ENCODE peak calls at places on chromosomes 16 and 17, in five cellular contexts. B is tibial nerve; E is right atrium auricular region; Q is CD4-positive, CD25-positive, alpha-beta regulatory T cell; U is astrocyte of the cerebellum. L is an unnamed sample.
A peak's percentile ranks its signal among the peaks of the same experiment; 100 is the strongest.

GRCh38 chr16:51418258-51418657 is 267.2 kb upstream of the SALL1 start:
- DNase-seq in Q (no peak), B (no peak), U (no peak), E (no peak), L (no peak)

GRCh38 chr17:3924421-3925350 is 8.4 kb upstream of the P2RX1 start:
- DNase-seq in B (no peak), Q (no peak), U (no peak), E (no peak), L (no peak)

GRCh38 chr17:82737981-82738877 is 2.8 kb downstream of the FN3K start:
- DNase-seq in Q (no peak), E (peak; percentile 82), U (no peak), B (no peak), L (no peak)

GRCh38 chr16:85586360-85587145 is 26.6 kb upstream of the GSE1 start:
- DNase-seq in Q (no peak), U (no peak), E (no peak), B (no peak), L (no peak)

GRCh38 chr16:67679935-67680897 is 13.6 kb downstream of the C16orf86 start:
- DNase-seq in U (no peak), Q (no peak), E (no peak), B (no peak), L (no peak)

GRCh38 chr16:65318138-65318537 is 196.3 kb upstream of the CDH11 start:
- DNase-seq in B (no peak), Q (no peak), E (no peak), U (peak; percentile 9), L (no peak)

GRCh38 chr16:27436921-27437650 is 35.1 kb downstream of the IL21R start:
- DNase-seq in E (no peak), B (no peak), Q (no peak), U (no peak), L (no peak)

GRCh38 chr17:73286863-73287296 is 24.9 kb downstream of the CDC42EP4 start:
- DNase-seq in E (no peak), Q (no peak), B (no peak), U (peak; percentile 86), L (no peak)

GRCh38 chr16:610513-611381 is 20.0 kb upstream of the WFIKKN1 start:
- DNase-seq in U (no peak), E (no peak), B (peak; percentile 36), Q (peak; percentile 50), L (peak; percentile 31)

GRCh38 chr16:9827062-9827752 is 355.0 kb downstream of the GRIN2A start:
- DNase-seq in U (no peak), Q (no peak), B (no peak), E (no peak), L (no peak)

GRCh38 chr17:9195346-9195870 is 174.1 kb downstream of the NTN1 start:
- DNase-seq in E (no peak), Q (no peak), U (no peak), B (no peak), L (no peak)

GRCh38 chr17:57561072-57561861 is 183.8 kb downstream of the CCDC182 start:
- DNase-seq in B (no peak), U (no peak), E (no peak), Q (no peak), L (no peak)

GRCh38 chr16:50209548-50210265 is 56.6 kb downstream of the TENT4B start:
- DNase-seq in E (no peak), Q (no peak), B (no peak), U (no peak), L (no peak)

GRCh38 chr17:42000399-42001076 is 16.7 kb downstream of the DNAJC7 start:
- DNase-seq in E (no peak), Q (no peak), B (no peak), U (no peak), L (no peak)

GRCh38 chr16:86566601-86566965 is at the start of gene FOXC2:
- DNase-seq in E (peak; percentile 92), U (peak; percentile 95), Q (peak; percentile 60), B (peak; percentile 89), L (no peak)

GRCh38 chr16:67537636-67538591 is 9.3 kb downstream of the RIPOR1 start:
- DNase-seq in U (no peak), E (no peak), Q (peak; percentile 75), B (no peak), L (no peak)

GRCh38 chr16:86353934-86354333 is 156.4 kb upstream of the FOXF1 start:
- DNase-seq in E (no peak), B (no peak), U (no peak), Q (no peak), L (no peak)

DNA sequence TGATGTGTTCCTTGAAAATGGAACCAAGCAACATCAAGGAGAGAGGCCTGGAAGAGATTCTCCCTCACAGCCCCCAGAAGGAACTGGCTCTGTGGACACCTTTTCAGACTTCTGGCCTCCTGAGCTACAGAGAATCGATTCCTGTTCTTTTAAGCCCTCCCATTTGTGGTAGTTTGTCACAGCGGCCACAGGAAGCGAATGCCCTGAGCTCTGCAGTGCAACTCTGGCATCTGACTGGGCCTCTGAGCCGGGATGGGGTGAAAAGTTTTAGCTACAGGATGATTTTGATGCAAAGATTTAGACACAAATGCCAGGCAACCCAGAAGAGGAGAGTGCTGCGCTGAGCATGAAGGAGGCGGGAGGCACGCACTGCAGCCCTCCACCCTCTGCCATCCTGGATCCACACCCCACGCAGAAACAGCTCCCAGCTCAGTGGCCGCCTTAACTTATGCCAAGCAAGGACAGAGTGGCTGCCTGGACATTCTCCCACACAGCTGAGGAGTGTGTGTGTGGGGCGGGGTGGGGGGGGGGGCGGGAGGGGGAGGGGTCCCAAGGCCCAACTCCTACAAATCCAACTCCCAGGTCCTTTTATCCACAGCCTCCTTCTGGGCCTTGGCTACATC is 2.2 kb downstream of the TIMP2 start:
- DNase-seq in Q (no peak), E (no peak), U (no peak), B (no peak), L (no peak)
- H3K4me3 ChIP-seq in Q (no peak overlapping the region), E (peak overlapping the region; percentile 81), U (peak overlapping the region; percentile 89), B (peak overlapping the region; percentile 67), L (peak overlapping the region; percentile 63)

DNA sequence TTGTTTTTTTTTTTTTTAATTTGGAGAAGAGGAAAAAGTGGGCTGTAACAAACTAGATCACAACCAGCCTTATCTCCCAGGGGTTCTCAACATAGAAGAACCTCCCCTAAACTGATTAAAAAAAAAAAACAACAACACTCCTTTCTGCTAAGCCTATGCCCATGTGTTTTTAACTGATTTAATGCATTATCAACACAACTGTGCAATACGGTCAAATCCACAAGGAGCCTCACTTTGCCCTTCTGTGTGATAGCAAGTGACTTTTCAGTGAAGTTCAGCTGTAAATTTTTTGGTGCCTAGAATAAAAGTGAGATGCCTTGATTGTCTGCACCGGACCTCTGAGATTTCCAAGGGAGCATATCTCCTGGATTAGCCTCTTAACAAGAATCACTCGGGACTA is 611 bp downstream of the MYH11 start:
- DNase-seq in Q (no peak), U (no peak), B (no peak), E (no peak), L (no peak)
- H3K4me3 ChIP-seq in Q (no peak overlapping the region), U (no peak overlapping the region), B (no peak overlapping the region), E (peak overlapping the region; percentile 47), L (no peak overlapping the region)

DNA sequence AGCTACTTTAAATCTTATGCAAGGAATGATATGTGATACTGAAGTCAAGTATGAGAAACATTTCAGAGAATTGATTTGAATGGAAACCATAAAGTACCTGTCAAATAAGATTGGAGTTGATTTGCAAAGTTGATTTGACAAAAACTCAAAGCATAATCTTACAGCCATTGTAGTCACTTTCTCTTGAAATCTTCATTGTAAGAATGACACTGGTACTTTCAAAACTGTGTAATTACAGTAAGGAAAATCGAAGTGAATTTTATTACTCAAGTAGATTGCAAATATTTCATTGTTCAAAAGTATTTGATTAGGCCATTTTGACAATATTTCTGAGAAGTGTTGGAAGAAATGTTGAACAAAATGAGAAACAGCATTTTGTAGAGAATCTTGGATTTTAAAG is 3.6 kb downstream of the CPD start:
- DNase-seq in E (no peak), U (no peak), B (no peak), Q (no peak), L (no peak)
- H3K4me3 ChIP-seq in E (no peak overlapping the region), U (no peak overlapping the region), B (no peak overlapping the region), Q (peak overlapping the region; percentile 1), L (no peak overlapping the region)

GRCh38 chr17:47694818-47695663 is 1.1 kb downstream of the TBKBP1 start:
- DNase-seq in Q (peak; percentile 55), E (peak; percentile 76), U (no peak), B (peak; percentile 58), L (no peak)

GRCh38 chr17:47694018-47694817 is at the start of gene TBKBP1:
- DNase-seq in B (peak; percentile 15), E (no peak), Q (peak; percentile 51), U (no peak), L (no peak)

GRCh38 chr17:47696717-47697642 is 3.0 kb downstream of the TBKBP1 start:
- DNase-seq in B (no peak), U (no peak), Q (no peak), E (no peak), L (no peak)

GRCh38 chr17:47693667-47694017 is 319 bp upstream of the TBKBP1 start:
- DNase-seq in Q (no peak), U (no peak), B (no peak), E (no peak), L (no peak)

GRCh38 chr17:47695664-47696376 is 1.9 kb downstream of the TBKBP1 start:
- DNase-seq in E (no peak), U (no peak), Q (no peak), B (no peak), L (no peak)
- H3K4me3 ChIP-seq in E (peak overlapping the region; percentile 95), U (peak overlapping the region; percentile 68), Q (no peak overlapping the region), B (peak overlapping the region; percentile 93), L (no peak overlapping the region)

DNA sequence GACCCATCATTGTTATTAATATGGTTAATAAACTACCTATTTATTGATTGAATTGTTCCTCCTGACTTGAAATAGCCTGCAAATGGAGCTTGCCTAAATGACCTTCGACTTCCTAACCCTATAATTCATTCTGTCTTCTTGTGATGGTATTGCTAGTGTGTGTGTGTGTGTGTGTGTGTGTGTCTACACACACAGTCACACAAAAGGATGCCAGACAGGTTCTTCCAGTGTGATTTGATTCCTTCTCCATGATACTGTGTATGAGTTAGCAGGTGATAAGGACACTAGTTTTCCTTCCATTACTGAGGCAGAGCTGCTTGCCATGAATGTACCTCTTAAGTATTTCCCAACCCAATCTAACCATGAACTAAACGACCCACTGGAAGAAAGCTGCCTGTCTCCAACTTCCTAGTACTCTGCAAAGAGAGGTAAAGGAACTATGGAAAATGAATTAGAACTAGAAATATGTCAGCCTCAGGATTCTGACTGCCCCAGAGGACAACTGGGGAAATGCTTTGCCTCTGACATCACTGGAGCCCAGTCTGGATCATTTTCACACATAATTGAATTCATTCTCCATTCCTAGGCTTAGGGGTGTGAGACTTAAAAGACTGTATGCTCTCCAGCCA is 3.5 kb upstream of the CDC6 start:
- DNase-seq in U (peak; percentile 93), Q (no peak), E (no peak), B (no peak), L (no peak)
- H3K4me3 ChIP-seq in U (peak overlapping the region; percentile 30), Q (no peak overlapping the region), E (no peak overlapping the region), B (no peak overlapping the region), L (no peak overlapping the region)